ENCODE peak calls at places on chromosomes 7 and 10, in six cellular contexts. E is mesendoderm, W is mesenchymal stem cell, L is H9, S is neuronal stem cell, Y is H1. Q is an unnamed sample.

GRCh38 chr10:75681334-75681733 is 249.9 kb downstream of the LRMDA start:
- DNase-seq in E (no peak), W (no peak), L (no peak), S (no peak), Y (no peak), Q (no peak)

GRCh38 chr7:78018541-78019456 is 220.2 kb downstream of the PHTF2 start:
- DNase-seq in E (peak), W (peak), L (no peak), S (no peak), Y (peak), Q (peak)

GRCh38 chr7:1027285-1028043 is 16.9 kb upstream of the GPR146 start:
- DNase-seq in E (peak), W (peak), L (peak), S (no peak), Y (peak), Q (peak)

GRCh38 chr10:31912898-31913847 is 15.5 kb downstream of the ARHGAP12 start:
- DNase-seq in E (no peak), W (peak), L (no peak), S (no peak), Y (no peak), Q (peak)

GRCh38 chr7:21550821-21551531 is 8.1 kb downstream of the DNAH11 start:
- DNase-seq in E (peak), W (no peak), L (peak), S (no peak), Y (peak), Q (no peak)

GRCh38 chr7:1679966-1680730 is 10.1 kb downstream of the ELFN1 start:
- DNase-seq in E (no peak), W (no peak), L (no peak), S (no peak), Y (no peak), Q (no peak)

GRCh38 chr7:7369134-7369533 is 166.5 kb downstream of the COL28A1 start:
- DNase-seq in E (no peak), W (no peak), L (no peak), S (no peak), Y (no peak), Q (no peak)

GRCh38 chr7:104943502-104944343 is 70.3 kb upstream of the KMT2E start:
- DNase-seq in E (peak), W (no peak), L (no peak), S (no peak), Y (no peak), Q (no peak)

GRCh38 chr7:94955807-94956206 is 48.4 kb downstream of the PPP1R9A start:
- DNase-seq in E (no peak), W (no peak), L (no peak), S (no peak), Y (no peak), Q (no peak)

GRCh38 chr7:92834661-92835139 is 1.7 kb downstream of the CDK6 start:
- DNase-seq in E (peak), W (peak), L (peak), S (peak), Y (peak), Q (no peak)

GRCh38 chr7:79400221-79400620 is 53.2 kb downstream of the MAGI2 start:
- DNase-seq in E (no peak), W (no peak), L (no peak), S (no peak), Y (no peak), Q (no peak)

GRCh38 chr7:25659841-25660240 is 431.6 kb upstream of the NPVF start:
- DNase-seq in E (no peak), W (no peak), L (no peak), S (no peak), Y (no peak), Q (no peak)

GRCh38 chr10:59175538-59176240 is 754 bp upstream of the PHYHIPL start:
- DNase-seq in E (peak), W (no peak), L (peak), S (peak), Y (peak), Q (no peak)

GRCh38 chr10:78199019-78199418 is 165.4 kb downstream of the RPS24 start:
- DNase-seq in E (no peak), W (no peak), L (no peak), S (no peak), Y (no peak), Q (no peak)

GRCh38 chr10:113961261-113961938 is 82.3 kb upstream of the ADRB1 start:
- DNase-seq in E (peak), W (no peak), L (no peak), S (no peak), Y (no peak), Q (no peak)

GRCh38 chr7:27156508-27156898 is at the start of gene HOXA7:
- DNase-seq in E (no peak), W (no peak), L (peak), S (no peak), Y (peak), Q (peak)

GRCh38 chr10:75042292-75042974 is 69.0 kb upstream of the SAMD8 start:
- DNase-seq in E (no peak), W (peak), L (no peak), S (no peak), Y (no peak), Q (peak)

GRCh38 chr10:5876181-5876768 is 13.4 kb downstream of the ANKRD16 start:
- DNase-seq in E (no peak), W (no peak), L (no peak), S (no peak), Y (no peak), Q (peak)

GRCh38 chr7:105876091-105876963 is at the start of gene ATXN7L1:
- DNase-seq in E (peak), W (peak), L (peak), S (peak), Y (peak), Q (peak)

GRCh38 chr7:102415685-102416225 is 17.6 kb upstream of the ORAI2 start:
- DNase-seq in E (no peak), W (no peak), L (no peak), S (no peak), Y (no peak), Q (no peak)

GRCh38 chr7:133750287-133750686 is 376.9 kb upstream of the LRGUK start:
- DNase-seq in E (no peak), W (no peak), L (no peak), S (no peak), Y (no peak), Q (no peak)

GRCh38 chr7:17446340-17446739 is 147.9 kb downstream of the AHR start:
- DNase-seq in E (no peak), W (no peak), L (no peak), S (no peak), Y (no peak), Q (no peak)

GRCh38 chr10:1048349-1048731 is 579 bp downstream of the IDI1 start:
- DNase-seq in E (no peak), W (no peak), L (no peak), S (no peak), Y (no peak), Q (peak)

GRCh38 chr7:42915356-42915755 is 3.5 kb upstream of the C7orf25 start:
- DNase-seq in E (no peak), W (no peak), L (no peak), S (no peak), Y (no peak), Q (peak)

GRCh38 chr10:100654835-100655759 is 90.3 kb upstream of the PAX2 start:
- DNase-seq in E (peak), W (no peak), L (peak), S (no peak), Y (peak), Q (no peak)

GRCh38 chr7:94414481-94414880 is 19.8 kb downstream of the COL1A2 start:
- DNase-seq in E (no peak), W (no peak), L (no peak), S (no peak), Y (no peak), Q (peak)

GRCh38 chr7:38223311-38223710 is 45.3 kb downstream of the STARD3NL start:
- DNase-seq in E (no peak), W (no peak), L (no peak), S (no peak), Y (no peak), Q (no peak)

GRCh38 chr10:112519129-112519761 is 72.2 kb downstream of the VTI1A start:
- DNase-seq in E (no peak), W (no peak), L (no peak), S (no peak), Y (no peak), Q (no peak)

GRCh38 chr7:8295638-8296361 is 33.8 kb upstream of the ICA1 start:
- DNase-seq in E (peak), W (peak), L (peak), S (peak), Y (no peak), Q (peak)

GRCh38 chr7:50159154-50159553 is 66.1 kb upstream of the ZPBP start:
- DNase-seq in E (no peak), W (no peak), L (no peak), S (no peak), Y (no peak), Q (no peak)

GRCh38 chr7:88034083-88034695 is 100.1 kb downstream of the ADAM22 start:
- DNase-seq in E (no peak), W (no peak), L (no peak), S (no peak), Y (no peak), Q (no peak)

GRCh38 chr10:31875608-31876007 is 53.0 kb downstream of the ARHGAP12 start:
- DNase-seq in E (no peak), W (no peak), L (no peak), S (no peak), Y (no peak), Q (no peak)

GRCh38 chr10:128522551-128523289 is 396.5 kb upstream of the MKI67 start:
- DNase-seq in E (no peak), W (no peak), L (no peak), S (no peak), Y (no peak), Q (no peak)
- H2AK5ac ChIP-seq in E (no peak), W (no peak), L (no peak), S (no peak), Y (no peak), Q (no peak)

GRCh38 chr7:149237502-149237901 is 1.9 kb upstream of the ZNF212 start:
- DNase-seq in E (no peak), W (no peak), L (no peak), S (no peak), Y (no peak), Q (no peak)

GRCh38 chr7:149240637-149241036 is 1.2 kb downstream of the ZNF212 start:
- DNase-seq in E (no peak), W (no peak), L (no peak), S (no peak), Y (no peak), Q (no peak)

GRCh38 chr7:149241695-149242094 is 2.2 kb downstream of the ZNF212 start:
- DNase-seq in E (no peak), W (no peak), L (no peak), S (no peak), Y (no peak), Q (no peak)

GRCh38 chr7:149238051-149238450 is 1.4 kb upstream of the ZNF212 start:
- DNase-seq in E (no peak), W (no peak), L (no peak), S (no peak), Y (no peak), Q (peak)

DNA sequence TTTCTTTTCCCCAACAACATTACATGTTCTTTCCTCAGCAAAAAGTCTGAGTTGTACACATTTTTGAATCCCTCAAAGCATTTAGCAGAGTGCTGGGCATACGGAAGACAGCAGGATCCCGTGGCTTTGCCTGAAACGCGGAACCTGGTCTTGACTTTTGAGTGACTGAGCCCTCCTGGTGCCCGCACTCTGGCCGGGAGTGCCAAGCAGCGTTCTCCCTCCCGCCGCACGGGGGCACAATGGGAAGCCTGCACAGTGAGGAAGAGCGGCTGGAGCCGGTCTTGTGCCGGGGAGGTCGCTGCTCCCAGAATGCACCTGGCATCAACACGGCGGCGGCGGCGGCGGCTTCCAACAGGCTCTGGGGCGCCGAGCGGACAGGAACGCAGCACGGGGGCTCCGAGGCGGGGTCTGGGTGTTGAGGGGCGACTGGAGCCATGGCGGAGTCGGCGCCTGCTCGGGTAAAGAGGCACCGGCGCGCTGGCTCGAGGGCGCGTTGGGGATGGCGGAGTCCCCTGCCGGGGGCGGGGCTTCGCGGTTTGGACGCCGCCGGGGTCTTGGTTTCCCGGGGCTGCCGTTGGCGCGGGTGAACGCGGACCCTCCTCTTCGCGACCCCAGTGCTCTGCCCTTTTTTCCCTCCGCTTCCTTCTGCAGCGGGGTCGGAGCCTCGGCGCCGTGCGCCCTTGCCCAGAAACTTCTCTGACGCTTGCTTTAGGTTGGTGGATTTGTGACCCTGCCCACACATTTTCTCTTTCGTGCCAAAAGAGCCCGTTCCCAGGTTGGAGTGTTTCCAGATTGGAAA is at the start of gene ZNF212:
- DNase-seq in E (peak), W (peak), L (peak), S (peak), Y (peak), Q (peak)
- H2AK5ac ChIP-seq in E (no peak), W (no peak), L (no peak), S (peak), Y (no peak), Q (peak)

GRCh38 chr10:8104005-8104404 is 49.5 kb downstream of the GATA3 start:
- DNase-seq in E (no peak), W (no peak), L (no peak), S (no peak), Y (no peak), Q (no peak)
- H2AK5ac ChIP-seq in E (no peak), W (no peak), L (no peak), S (no peak), Y (no peak), Q (no peak)

DNA sequence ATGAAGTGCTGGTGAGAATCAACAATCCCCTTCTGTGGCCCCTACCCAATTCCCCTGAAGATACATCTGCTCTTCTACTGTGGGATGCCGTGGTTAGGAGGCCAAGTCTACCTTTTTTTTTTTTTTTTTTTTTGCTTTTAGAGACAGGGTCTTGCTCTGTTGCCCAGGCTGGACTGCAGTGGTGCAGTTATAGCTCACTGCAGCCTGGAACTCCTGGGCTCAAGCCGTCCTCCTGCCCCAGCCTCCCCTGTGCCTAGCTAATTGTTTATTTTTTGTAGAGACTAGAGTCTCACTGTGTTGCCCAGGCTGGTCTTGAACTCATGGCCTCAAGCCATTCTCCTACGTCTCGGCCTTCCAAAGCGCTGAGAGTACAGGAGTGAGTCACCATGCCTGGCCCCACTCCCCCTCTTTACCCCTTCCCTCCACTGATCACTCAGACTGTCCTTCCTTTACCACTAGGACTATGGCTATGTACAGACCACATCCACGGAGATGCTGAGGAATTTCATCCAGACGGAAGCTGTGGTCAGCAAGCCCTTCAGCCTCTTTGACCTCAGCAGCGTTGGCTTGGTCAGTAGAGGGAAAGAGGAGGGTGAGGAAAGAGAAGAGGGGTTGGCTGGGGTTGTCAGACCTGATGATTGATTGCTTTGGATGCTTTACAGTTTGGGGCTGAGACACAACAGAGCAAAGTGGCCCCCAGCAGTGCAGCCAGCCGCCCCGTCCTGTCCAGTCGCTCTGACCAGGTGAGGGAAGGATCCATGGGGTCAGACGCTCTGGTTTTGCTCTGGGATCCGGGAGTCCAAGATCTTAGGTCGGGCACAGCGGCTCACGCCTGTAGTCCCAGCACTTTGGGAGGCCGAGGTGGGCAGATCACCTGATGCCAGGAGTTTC is 1.8 kb downstream of the AP4M1 start:
- DNase-seq in E (no peak), W (peak), L (no peak), S (no peak), Y (no peak), Q (peak)
- H2AK5ac ChIP-seq in E (no peak), W (peak), L (no peak), S (peak), Y (no peak), Q (peak)

GRCh38 chr10:3741688-3742461 is 43.1 kb downstream of the KLF6 start:
- DNase-seq in E (no peak), W (no peak), L (no peak), S (no peak), Y (no peak), Q (no peak)
- H2AK5ac ChIP-seq in E (no peak), W (peak), L (no peak), S (no peak), Y (no peak), Q (peak)

GRCh38 chr7:64687249-64687648 is 21.3 kb downstream of the ZNF107 start:
- DNase-seq in E (no peak), W (no peak), L (no peak), S (no peak), Y (no peak), Q (no peak)
- H2AK5ac ChIP-seq in E (no peak), W (no peak), L (no peak), S (no peak), Y (no peak), Q (no peak)

GRCh38 chr7:151175793-151176311 is 8.4 kb upstream of the GBX1 start:
- DNase-seq in E (no peak), W (no peak), L (peak), S (no peak), Y (peak), Q (no peak)

GRCh38 chr7:151172273-151173141 is 5.0 kb upstream of the GBX1 start:
- DNase-seq in E (peak), W (peak), L (peak), S (peak), Y (peak), Q (peak)

GRCh38 chr7:151175047-151175792 is 7.7 kb upstream of the GBX1 start:
- DNase-seq in E (no peak), W (no peak), L (peak), S (no peak), Y (no peak), Q (no peak)

GRCh38 chr7:151174246-151175046 is 7.0 kb upstream of the GBX1 start:
- DNase-seq in E (peak), W (peak), L (peak), S (no peak), Y (peak), Q (peak)

GRCh38 chr7:151173386-151174245 is 6.1 kb upstream of the GBX1 start:
- DNase-seq in E (no peak), W (no peak), L (no peak), S (no peak), Y (no peak), Q (no peak)
- H2AK5ac ChIP-seq in E (no peak), W (no peak), L (no peak), S (peak), Y (no peak), Q (no peak)

GRCh38 chr10:46225597-46225996 is 61.2 kb upstream of the ANTXRL start:
- DNase-seq in E (no peak), W (no peak), L (no peak), S (no peak), Y (peak), Q (no peak)
- H2AK5ac ChIP-seq in E (no peak), W (no peak), L (no peak), S (no peak), Y (no peak), Q (no peak)

Q was measured in IMR-90.